ENCODE peak calls at places on chromosomes 5 and 9, in four cellular contexts. F is heart right ventricle, W is tibial nerve, A is stomach. P is an unnamed sample.

GRCh38 chr5:150302301-150303069 is at the start of gene ARSI:
- DNase-seq in A (no peak), F (peak; percentile 39), W (no peak), P (peak; percentile 76)

GRCh38 chr5:174328626-174329299 is 283.3 kb downstream of the NSG2 start:
- DNase-seq in A (no peak), W (no peak), F (no peak), P (no peak)

GRCh38 chr5:45093377-45093776 is 284.6 kb downstream of the MRPS30 start:
- DNase-seq in A (no peak), F (no peak), W (no peak), P (no peak)

GRCh38 chr5:58357121-58357520 is 102.8 kb downstream of the PLK2 start:
- DNase-seq in A (no peak), F (no peak), W (no peak), P (no peak)

GRCh38 chr9:17171309-17172094 is 36.7 kb downstream of the CNTLN start:
- DNase-seq in A (no peak), W (no peak), F (no peak), P (peak; percentile 39)

GRCh38 chr5:167639761-167640160 is 651.7 kb upstream of the WWC1 start:
- DNase-seq in W (no peak), A (no peak), F (no peak), P (no peak)

GRCh38 chr5:177179431-177179830 is 45.9 kb downstream of the NSD1 start:
- DNase-seq in A (no peak), F (no peak), W (no peak), P (no peak)

GRCh38 chr5:126368239-126368812 is 54.9 kb upstream of the GRAMD2B start:
- DNase-seq in A (no peak), W (no peak), F (no peak), P (no peak)

GRCh38 chr5:76082790-76083554 is at the start of gene SV2C:
- DNase-seq in W (no peak), F (no peak), A (peak; percentile 41), P (peak; percentile 71)

GRCh38 chr5:90279091-90279490 is 130.5 kb downstream of the CETN3 start:
- DNase-seq in A (no peak), F (no peak), W (no peak), P (no peak)

GRCh38 chr9:76107487-76107886 is 217.0 kb downstream of the PCSK5 start:
- DNase-seq in A (no peak), F (no peak), W (peak; percentile 29), P (no peak)

DNA sequence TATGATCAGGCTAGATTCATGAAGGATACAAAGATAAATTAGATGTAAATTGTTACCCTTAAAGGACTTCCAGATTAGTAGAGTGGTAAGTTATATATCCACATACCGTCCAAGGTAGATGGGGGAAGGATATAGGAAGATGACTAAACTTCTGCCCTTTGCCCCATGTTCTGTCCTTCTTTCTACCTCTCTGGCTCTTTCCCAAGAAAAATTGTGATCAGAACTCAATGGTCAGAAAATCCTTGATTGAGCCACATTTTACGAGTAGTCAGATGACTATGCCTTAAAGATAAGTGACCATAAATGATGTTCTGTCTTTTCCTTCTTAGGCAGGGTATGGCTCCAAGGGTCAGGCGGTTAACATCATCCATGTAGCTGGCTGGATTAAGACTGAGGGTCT is 4.4 kb downstream of the FRRS1L start:
- DNase-seq in W (no peak), A (no peak), F (no peak), P (no peak)
- H3K27ac ChIP-seq in W (no peak overlapping the region), A (no peak overlapping the region), F (no peak overlapping the region), P (no peak overlapping the region)

DNA sequence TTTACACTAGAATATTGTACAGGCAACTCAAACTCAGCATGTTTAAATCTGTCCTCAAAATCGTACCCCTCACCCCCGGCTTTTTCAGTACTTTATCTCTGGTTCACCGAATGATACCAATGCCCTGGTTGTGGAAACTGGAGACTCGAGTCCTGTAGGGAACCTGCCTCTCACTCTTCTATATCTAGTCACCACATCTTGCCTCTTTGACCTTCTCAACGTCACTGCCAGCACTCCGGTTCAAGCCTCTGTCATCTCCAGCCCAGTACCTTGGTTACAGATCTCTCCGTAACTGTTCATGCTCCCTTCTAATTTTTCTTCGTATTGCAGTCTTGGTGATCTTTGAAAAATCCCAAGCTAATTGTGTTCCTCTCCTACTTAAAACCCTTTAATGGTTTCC is 6.7 kb downstream of the SLC44A1 start:
- DNase-seq in A (no peak), W (no peak), F (no peak), P (no peak)
- H3K4me1 ChIP-seq in A (peaks cover 41% of the 10 kb centered on the region), W (peaks cover 11% of the 10 kb centered on the region), F (peaks cover 20% of the 10 kb centered on the region), P (peaks cover 3% of the 10 kb centered on the region)

GRCh38 chr9:37916471-37917314 is 12.8 kb upstream of the SLC25A51 start:
- DNase-seq in F (no peak), W (no peak), A (no peak), P (no peak)

GRCh38 chr9:37914154-37914551 is 10.2 kb upstream of the SLC25A51 start:
- DNase-seq in F (no peak), W (no peak), A (no peak), P (no peak)

GRCh38 chr9:37914701-37915358 is 10.9 kb upstream of the SLC25A51 start:
- DNase-seq in F (no peak), W (no peak), A (no peak), P (no peak)

GRCh38 chr9:37917315-37917731 is 13.4 kb upstream of the SLC25A51 start:
- DNase-seq in W (no peak), F (no peak), A (no peak), P (no peak)

GRCh38 chr9:37915911-37916470 is 12.1 kb upstream of the SLC25A51 start:
- DNase-seq in A (no peak), W (no peak), F (no peak), P (no peak)
- H3K27ac ChIP-seq in A (peak overlapping the region; percentile 61), W (peak overlapping the region; percentile 85), F (peak overlapping the region; percentile 73), P (no peak overlapping the region)

GRCh38 chr9:97990259-97990658 is 7.1 kb downstream of the ANP32B start:
- DNase-seq in A (no peak), F (no peak), W (no peak), P (no peak)
- H3K4me1 ChIP-seq in A (peaks cover 93% of the 10 kb centered on the region), F (peaks cover 91% of the 10 kb centered on the region), W (peaks cover 14% of the 10 kb centered on the region), P (peaks cover 15% of the 10 kb centered on the region)

GRCh38 chr9:87606921-87607521 is 109.4 kb downstream of the DAPK1 start:
- DNase-seq in A (no peak), W (no peak), F (no peak), P (no peak)
- H3K27ac ChIP-seq in A (no peak overlapping the region), W (no peak overlapping the region), F (no peak overlapping the region), P (no peak overlapping the region)

GRCh38 chr5:95934207-95934804 is 27.3 kb downstream of the ELL2 start:
- DNase-seq in A (no peak), W (no peak), F (no peak), P (no peak)
- H3K4me1 ChIP-seq in A (peaks cover 81% of the 10 kb centered on the region), W (no peaks in the 10 kb centered on the region), F (peaks cover 27% of the 10 kb centered on the region), P (peaks cover 9% of the 10 kb centered on the region)

GRCh38 chr9:93129691-93130500 is 4.2 kb downstream of the NINJ1 start:
- DNase-seq in A (no peak), W (no peak), F (peak; percentile 59), P (no peak)
- H3K27ac ChIP-seq in A (peak overlapping the region; percentile 96), W (peak overlapping the region; percentile 95), F (peak overlapping the region; percentile 63), P (no peak overlapping the region)

GRCh38 chr5:141524604-141525597 is 36.0 kb downstream of the PCDHGC5 start:
- DNase-seq in A (peak; percentile 83), W (peak; percentile 89), F (peak; percentile 84), P (peak; percentile 93)

GRCh38 chr5:141523991-141524390 is 35.1 kb downstream of the PCDHGC5 start:
- DNase-seq in A (no peak), W (no peak), F (no peak), P (no peak)

GRCh38 chr5:141519605-141520288 is 30.9 kb downstream of the PCDHGC5 start:
- DNase-seq in A (no peak), W (no peak), F (no peak), P (no peak)

GRCh38 chr5:141521244-141521781 is 32.4 kb downstream of the PCDHGC5 start:
- DNase-seq in F (no peak), W (peak; percentile 69), A (no peak), P (no peak)

DNA sequence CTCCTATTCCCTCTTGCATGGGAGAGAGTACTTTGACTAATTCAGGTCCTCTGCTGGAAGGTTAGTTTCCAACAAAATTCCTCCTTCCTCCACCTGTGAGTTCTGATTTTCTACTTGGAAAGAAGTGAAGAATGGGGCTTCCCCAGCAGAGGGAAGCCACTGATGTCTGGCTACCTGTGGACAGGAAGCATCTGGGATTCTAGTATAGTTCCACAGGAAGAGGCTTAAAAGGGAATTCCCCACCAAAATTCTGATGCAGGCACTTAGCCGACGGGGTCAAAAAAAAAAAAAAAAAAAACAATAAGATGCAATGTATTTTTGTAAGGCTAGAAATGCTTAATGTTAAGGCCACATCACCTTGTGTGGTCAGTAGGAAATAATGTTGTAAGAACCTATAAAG is 33.4 kb downstream of the PCDHGC5 start:
- DNase-seq in A (no peak), W (no peak), F (no peak), P (no peak)
- H3K4me1 ChIP-seq in A (peaks cover 42% of the 10 kb centered on the region), W (peaks cover 51% of the 10 kb centered on the region), F (peaks cover 75% of the 10 kb centered on the region), P (no peaks in the 10 kb centered on the region)

GRCh38 chr5:172837640-172838039 is 3.6 kb downstream of the ERGIC1 start:
- DNase-seq in A (peak; percentile 97), W (no peak), F (no peak), P (peak; percentile 74)

GRCh38 chr5:172833372-172833690 is 720 bp upstream of the ERGIC1 start:
- DNase-seq in W (no peak), A (no peak), F (no peak), P (no peak)

GRCh38 chr5:172834570-172835245 is 657 bp downstream of the ERGIC1 start:
- DNase-seq in W (no peak), A (no peak), F (no peak), P (peak; percentile 80)

GRCh38 chr5:172833691-172834569 is at the start of gene ERGIC1:
- DNase-seq in A (peak; percentile 90), F (peak; percentile 89), W (peak; percentile 74), P (peak; percentile 93)

GRCh38 chr5:172835246-172836030 is 1.4 kb downstream of the ERGIC1 start:
- DNase-seq in F (no peak), A (no peak), W (no peak), P (no peak)
- H3K27ac ChIP-seq in F (peak overlapping the region; percentile 88), A (peak overlapping the region; percentile 96), W (peak overlapping the region; percentile 93), P (peak overlapping the region; percentile 43)

GRCh38 chr5:72290356-72291133 is 29.5 kb downstream of the MRPS27 start:
- DNase-seq in A (no peak), W (no peak), F (no peak), P (no peak)
- H3K4me1 ChIP-seq in A (peaks cover 13% of the 10 kb centered on the region), W (no peaks in the 10 kb centered on the region), F (peaks cover 14% of the 10 kb centered on the region), P (no peaks in the 10 kb centered on the region)